ENCODE peak calls at places on chromosomes 4 and X, in nine cellular contexts. One of them, this sample, is unnamed.

GRCh38 chrX:21996872-21997271 is 35.3 kb upstream of the PHEX start:
- DNase-seq in brain microvascular endothelial cell: peak; percentile 20
- DNase-seq in CD4-positive, alpha-beta T cell: no peak
- DNase-seq in breast epithelium: no peak
- DNase-seq in kidney: no peak
- DNase-seq in B cell: no peak
- DNase-seq in fibroblast of pulmonary artery: peak; percentile 83
- DNase-seq in cardiac muscle cell: no peak
- DNase-seq in tibial artery: peak; percentile 20
- DNase-seq in this sample: no peak

GRCh38 chr4:114015444-114015899 is 36.0 kb upstream of the ARSJ start:
- DNase-seq in brain microvascular endothelial cell: peak; percentile 96
- DNase-seq in CD4-positive, alpha-beta T cell: no peak
- DNase-seq in breast epithelium: no peak
- DNase-seq in kidney: no peak
- DNase-seq in B cell: no peak
- DNase-seq in fibroblast of pulmonary artery: peak; percentile 100
- DNase-seq in cardiac muscle cell: no peak
- DNase-seq in tibial artery: no peak
- DNase-seq in this sample: no peak

GRCh38 chr4:175405961-175406360 is 406.1 kb downstream of the GPM6A start:
- DNase-seq in brain microvascular endothelial cell: no peak
- DNase-seq in CD4-positive, alpha-beta T cell: no peak
- DNase-seq in breast epithelium: no peak
- DNase-seq in kidney: no peak
- DNase-seq in B cell: no peak
- DNase-seq in fibroblast of pulmonary artery: no peak
- DNase-seq in cardiac muscle cell: no peak
- DNase-seq in tibial artery: no peak
- DNase-seq in this sample: no peak

GRCh38 chr4:4866833-4867744 is 7.6 kb downstream of the MSX1 start:
- DNase-seq in brain microvascular endothelial cell: no peak
- DNase-seq in CD4-positive, alpha-beta T cell: no peak
- DNase-seq in breast epithelium: no peak
- DNase-seq in kidney: peak; percentile 61
- DNase-seq in B cell: peak; percentile 17
- DNase-seq in fibroblast of pulmonary artery: no peak
- DNase-seq in cardiac muscle cell: peak; percentile 72
- DNase-seq in tibial artery: no peak
- DNase-seq in this sample: no peak

GRCh38 chr4:89268572-89269180 is 38.9 kb downstream of the GPRIN3 start:
- DNase-seq in brain microvascular endothelial cell: no peak
- DNase-seq in CD4-positive, alpha-beta T cell: no peak
- DNase-seq in breast epithelium: no peak
- DNase-seq in kidney: no peak
- DNase-seq in B cell: no peak
- DNase-seq in fibroblast of pulmonary artery: peak; percentile 25
- DNase-seq in cardiac muscle cell: no peak
- DNase-seq in tibial artery: no peak
- DNase-seq in this sample: no peak

GRCh38 chr4:115851918-115852766 is 738.7 kb upstream of the NDST4 start:
- DNase-seq in brain microvascular endothelial cell: peak; percentile 24
- DNase-seq in CD4-positive, alpha-beta T cell: no peak
- DNase-seq in breast epithelium: no peak
- DNase-seq in kidney: no peak
- DNase-seq in B cell: peak; percentile 3
- DNase-seq in fibroblast of pulmonary artery: peak; percentile 2
- DNase-seq in cardiac muscle cell: peak; percentile 82
- DNase-seq in tibial artery: peak; percentile 25
- DNase-seq in this sample: no peak

GRCh38 chr4:184163813-184164212 is 53.9 kb downstream of the ENPP6 start:
- DNase-seq in brain microvascular endothelial cell: peak; percentile 34
- DNase-seq in CD4-positive, alpha-beta T cell: no peak
- DNase-seq in breast epithelium: no peak
- DNase-seq in kidney: no peak
- DNase-seq in B cell: no peak
- DNase-seq in fibroblast of pulmonary artery: peak; percentile 34
- DNase-seq in cardiac muscle cell: peak; percentile 85
- DNase-seq in tibial artery: peak; percentile 38
- DNase-seq in this sample: peak; percentile 36

GRCh38 chr4:5812506-5813229 is 80.2 kb downstream of the CRMP1 start:
- DNase-seq in brain microvascular endothelial cell: peak; percentile 49
- DNase-seq in CD4-positive, alpha-beta T cell: no peak
- DNase-seq in breast epithelium: peak; percentile 35
- DNase-seq in kidney: no peak
- DNase-seq in B cell: peak; percentile 54
- DNase-seq in fibroblast of pulmonary artery: peak; percentile 85
- DNase-seq in cardiac muscle cell: peak; percentile 75
- DNase-seq in tibial artery: no peak
- DNase-seq in this sample: peak; percentile 78

GRCh38 chr4:89298160-89298559 is 9.4 kb downstream of the GPRIN3 start:
- DNase-seq in brain microvascular endothelial cell: no peak
- DNase-seq in CD4-positive, alpha-beta T cell: no peak
- DNase-seq in breast epithelium: no peak
- DNase-seq in kidney: no peak
- DNase-seq in B cell: peak; percentile 46
- DNase-seq in fibroblast of pulmonary artery: no peak
- DNase-seq in cardiac muscle cell: no peak
- DNase-seq in tibial artery: no peak
- DNase-seq in this sample: no peak

GRCh38 chrX:16711219-16712115 is 1.0 kb downstream of the CTPS2 start:
- DNase-seq in brain microvascular endothelial cell: no peak
- DNase-seq in CD4-positive, alpha-beta T cell: no peak
- DNase-seq in breast epithelium: no peak
- DNase-seq in kidney: no peak
- DNase-seq in B cell: peak; percentile 20
- DNase-seq in fibroblast of pulmonary artery: no peak
- DNase-seq in cardiac muscle cell: peak; percentile 51
- DNase-seq in tibial artery: no peak
- DNase-seq in this sample: no peak

GRCh38 chrX:130746077-130746476 is 156.9 kb downstream of the ENOX2 start:
- DNase-seq in brain microvascular endothelial cell: no peak
- DNase-seq in CD4-positive, alpha-beta T cell: no peak
- DNase-seq in breast epithelium: no peak
- DNase-seq in kidney: no peak
- DNase-seq in B cell: no peak
- DNase-seq in fibroblast of pulmonary artery: no peak
- DNase-seq in cardiac muscle cell: no peak
- DNase-seq in tibial artery: no peak
- DNase-seq in this sample: no peak

GRCh38 chr4:114257516-114257915 is 278.1 kb upstream of the ARSJ start:
- DNase-seq in brain microvascular endothelial cell: no peak
- DNase-seq in CD4-positive, alpha-beta T cell: no peak
- DNase-seq in breast epithelium: no peak
- DNase-seq in kidney: no peak
- DNase-seq in B cell: no peak
- DNase-seq in fibroblast of pulmonary artery: peak; percentile 53
- DNase-seq in cardiac muscle cell: no peak
- DNase-seq in tibial artery: no peak
- DNase-seq in this sample: no peak

GRCh38 chr4:77538574-77539157 is 67.0 kb upstream of the CXCL13 start:
- DNase-seq in brain microvascular endothelial cell: peak; percentile 4
- DNase-seq in CD4-positive, alpha-beta T cell: no peak
- DNase-seq in breast epithelium: no peak
- DNase-seq in kidney: no peak
- DNase-seq in B cell: no peak
- DNase-seq in fibroblast of pulmonary artery: peak; percentile 40
- DNase-seq in cardiac muscle cell: no peak
- DNase-seq in tibial artery: no peak
- DNase-seq in this sample: no peak

DNA sequence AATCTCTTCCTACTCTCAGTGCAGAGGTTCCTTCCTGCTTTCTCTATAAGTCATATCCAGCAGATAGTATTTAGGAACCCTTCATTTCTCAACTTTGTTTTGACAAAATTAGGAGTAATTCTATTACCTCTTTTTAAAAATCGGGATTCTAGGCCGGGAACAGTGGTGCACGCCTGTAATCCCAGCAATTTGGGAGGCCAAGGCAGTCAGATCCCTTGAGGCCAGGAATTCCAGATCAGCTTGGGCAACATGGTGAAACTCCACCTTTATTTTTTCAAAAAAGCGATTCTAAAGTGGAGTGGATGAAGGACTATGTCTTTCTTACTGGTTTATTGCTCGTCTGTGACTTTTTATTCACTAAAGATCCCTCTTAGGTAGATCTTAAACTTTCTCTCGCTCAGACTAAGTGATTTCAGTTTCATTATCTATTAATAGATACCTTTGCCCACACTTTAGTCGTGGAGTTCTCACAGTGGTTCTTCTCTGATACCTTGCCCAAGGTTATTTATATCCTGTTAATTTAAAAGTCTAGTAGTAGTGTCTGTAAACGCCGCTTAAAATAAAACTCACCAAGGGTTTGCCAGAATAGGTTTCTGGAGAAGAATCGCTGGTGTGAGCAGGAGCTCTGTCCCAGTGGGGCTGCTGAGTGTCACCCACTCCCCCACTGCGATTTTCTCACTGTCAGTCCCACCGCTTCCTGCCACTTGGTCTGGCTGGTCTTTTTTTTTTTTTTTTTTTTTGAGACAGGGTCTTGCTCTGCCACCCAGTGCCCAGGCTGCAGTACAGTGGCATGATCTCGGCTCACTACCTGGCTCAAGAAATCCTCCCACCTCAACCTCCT is 27.0 kb upstream of the TMEM131L start:
- DNase-seq in brain microvascular endothelial cell: no peak
- DNase-seq in CD4-positive, alpha-beta T cell: peak; percentile 41
- DNase-seq in breast epithelium: no peak
- DNase-seq in kidney: no peak
- DNase-seq in B cell: peak; percentile 64
- DNase-seq in fibroblast of pulmonary artery: no peak
- DNase-seq in cardiac muscle cell: no peak
- DNase-seq in tibial artery: no peak
- DNase-seq in this sample: no peak
- TF ChIP-seq CTCF in brain microvascular endothelial cell: no peak
- TF ChIP-seq CTCF in CD4-positive, alpha-beta T cell: no peak
- TF ChIP-seq CTCF in breast epithelium: no peak
- TF ChIP-seq CTCF in kidney: no peak
- TF ChIP-seq CTCF in B cell: no peak
- TF ChIP-seq CTCF in fibroblast of pulmonary artery: no peak
- TF ChIP-seq CTCF in cardiac muscle cell: no peak
- TF ChIP-seq CTCF in tibial artery: no peak
- TF ChIP-seq CTCF in this sample: no peak

GRCh38 chr4:142874684-142875083 is 28.6 kb upstream of the INPP4B start:
- DNase-seq in brain microvascular endothelial cell: no peak
- DNase-seq in CD4-positive, alpha-beta T cell: no peak
- DNase-seq in breast epithelium: no peak
- DNase-seq in kidney: no peak
- DNase-seq in B cell: no peak
- DNase-seq in fibroblast of pulmonary artery: no peak
- DNase-seq in cardiac muscle cell: no peak
- DNase-seq in tibial artery: no peak
- DNase-seq in this sample: no peak

GRCh38 chr4:142875117-142875516 is 29.0 kb upstream of the INPP4B start:
- DNase-seq in brain microvascular endothelial cell: no peak
- DNase-seq in CD4-positive, alpha-beta T cell: no peak
- DNase-seq in breast epithelium: no peak
- DNase-seq in kidney: no peak
- DNase-seq in B cell: no peak
- DNase-seq in fibroblast of pulmonary artery: no peak
- DNase-seq in cardiac muscle cell: no peak
- DNase-seq in tibial artery: no peak
- DNase-seq in this sample: no peak
- TF ChIP-seq CTCF in brain microvascular endothelial cell: no peak
- TF ChIP-seq CTCF in CD4-positive, alpha-beta T cell: no peak
- TF ChIP-seq CTCF in breast epithelium: no peak
- TF ChIP-seq CTCF in kidney: no peak
- TF ChIP-seq CTCF in B cell: no peak
- TF ChIP-seq CTCF in fibroblast of pulmonary artery: no peak
- TF ChIP-seq CTCF in cardiac muscle cell: no peak
- TF ChIP-seq CTCF in tibial artery: no peak
- TF ChIP-seq CTCF in this sample: no peak

GRCh38 chr4:110970642-110971041 is 347.8 kb upstream of the PITX2 start:
- DNase-seq in brain microvascular endothelial cell: peak; percentile 40
- DNase-seq in CD4-positive, alpha-beta T cell: no peak
- DNase-seq in breast epithelium: no peak
- DNase-seq in kidney: no peak
- DNase-seq in B cell: no peak
- DNase-seq in fibroblast of pulmonary artery: peak; percentile 23
- DNase-seq in cardiac muscle cell: peak; percentile 69
- DNase-seq in tibial artery: no peak
- DNase-seq in this sample: no peak
- TF ChIP-seq CTCF in brain microvascular endothelial cell: peak; percentile 75
- TF ChIP-seq CTCF in CD4-positive, alpha-beta T cell: no peak
- TF ChIP-seq CTCF in breast epithelium: no peak
- TF ChIP-seq CTCF in kidney: no peak
- TF ChIP-seq CTCF in B cell: no peak
- TF ChIP-seq CTCF in fibroblast of pulmonary artery: peak; percentile 38
- TF ChIP-seq CTCF in cardiac muscle cell: peak; percentile 59
- TF ChIP-seq CTCF in tibial artery: no peak
- TF ChIP-seq CTCF in this sample: peak; percentile 70

GRCh38 chrX:26778320-26778888 is 562.4 kb downstream of the MAGEB5 start:
- DNase-seq in brain microvascular endothelial cell: no peak
- DNase-seq in CD4-positive, alpha-beta T cell: no peak
- DNase-seq in breast epithelium: no peak
- DNase-seq in kidney: no peak
- DNase-seq in B cell: no peak
- DNase-seq in fibroblast of pulmonary artery: no peak
- DNase-seq in cardiac muscle cell: no peak
- DNase-seq in tibial artery: no peak
- DNase-seq in this sample: no peak
- TF ChIP-seq CTCF in brain microvascular endothelial cell: peak; percentile 36
- TF ChIP-seq CTCF in CD4-positive, alpha-beta T cell: no peak
- TF ChIP-seq CTCF in breast epithelium: no peak
- TF ChIP-seq CTCF in kidney: no peak
- TF ChIP-seq CTCF in B cell: no peak
- TF ChIP-seq CTCF in fibroblast of pulmonary artery: peak; percentile 1
- TF ChIP-seq CTCF in cardiac muscle cell: no peak
- TF ChIP-seq CTCF in tibial artery: no peak
- TF ChIP-seq CTCF in this sample: no peak

GRCh38 chrX:13254076-13254785 is 65.6 kb downstream of the ATXN3L start:
- DNase-seq in brain microvascular endothelial cell: peak; percentile 34
- DNase-seq in CD4-positive, alpha-beta T cell: no peak
- DNase-seq in breast epithelium: no peak
- DNase-seq in kidney: no peak
- DNase-seq in B cell: peak; percentile 23
- DNase-seq in fibroblast of pulmonary artery: peak; percentile 68
- DNase-seq in cardiac muscle cell: no peak
- DNase-seq in tibial artery: no peak
- DNase-seq in this sample: no peak
- TF ChIP-seq CTCF in brain microvascular endothelial cell: peak; percentile 24
- TF ChIP-seq CTCF in CD4-positive, alpha-beta T cell: no peak
- TF ChIP-seq CTCF in breast epithelium: no peak
- TF ChIP-seq CTCF in kidney: no peak
- TF ChIP-seq CTCF in B cell: no peak
- TF ChIP-seq CTCF in fibroblast of pulmonary artery: peak; percentile 5
- TF ChIP-seq CTCF in cardiac muscle cell: no peak
- TF ChIP-seq CTCF in tibial artery: no peak
- TF ChIP-seq CTCF in this sample: no peak